ENCODE peak calls at places on chromosomes 16 and 17, in four cellular contexts. V is fibroblast of lung, Y is hypothalamus, S is NCI-H345. N is an unnamed sample.

GRCh38 chr16:58451945-58452401 is 48.0 kb upstream of the NDRG4 start:
- DNase-seq in Y (no peak), S (no peak), V (peak), N (peak)

GRCh38 chr16:10183606-10183959 is 1.4 kb upstream of the GRIN2A start:
- DNase-seq in V (no peak), S (no peak), Y (no peak), N (no peak)

GRCh38 chr16:21946889-21947635 is 6.1 kb upstream of the UQCRC2 start:
- DNase-seq in S (no peak), Y (no peak), V (no peak), N (no peak)

GRCh38 chr17:78993981-78994671 is 14.4 kb upstream of the LGALS3BP start:
- DNase-seq in Y (no peak), S (no peak), V (no peak), N (no peak)

GRCh38 chr17:43846221-43846712 is 709 bp upstream of the CD300LG start:
- DNase-seq in S (peak), Y (peak), V (peak), N (peak)

GRCh38 chr16:11082108-11082859 is 137.9 kb downstream of the CLEC16A start:
- DNase-seq in S (no peak), Y (no peak), V (no peak), N (no peak)

GRCh38 chr17:76504117-76504516 is 2.9 kb upstream of the RHBDF2 start:
- DNase-seq in S (no peak), Y (no peak), V (no peak), N (no peak)

GRCh38 chr17:82327757-82328140 is 5.8 kb downstream of the SECTM1 start:
- DNase-seq in V (no peak), S (no peak), Y (no peak), N (no peak)

GRCh38 chr16:22297114-22297870 is at the start of gene POLR3E:
- DNase-seq in Y (peak), S (peak), V (peak), N (peak)

GRCh38 chr16:88405325-88406060 is 22.7 kb downstream of the ZNF469 start:
- DNase-seq in S (no peak), Y (no peak), V (peak), N (no peak)

GRCh38 chr17:35129154-35129972 is 7.9 kb downstream of the FNDC8 start:
- DNase-seq in S (no peak), Y (no peak), V (peak), N (no peak)

GRCh38 chr16:60127196-60127595 is 1393.1 kb upstream of the GOT2 start:
- DNase-seq in Y (no peak), S (no peak), V (no peak), N (no peak)

GRCh38 chr17:6496116-6496481 is 51.8 kb downstream of the PIMREG start:
- DNase-seq in V (no peak), S (no peak), Y (no peak), N (no peak)

GRCh38 chr17:40323731-40324650 is 15.0 kb downstream of the RARA start:
- DNase-seq in Y (no peak), V (peak), S (no peak), N (no peak)